ENCODE peak calls at places on chromosomes 7 and 10, in four cellular contexts. H is AG04449, R is activated T-cell treated with anti-CD3 and anti-CD28 coated beads for 1 hour, C is astrocyte. M is an unnamed sample.

GRCh38 chr7:50321678-50322077 is 17.2 kb downstream of the IKZF1 start:
- DNase-seq in H (no peak), R (no peak), C (no peak), M (peak)

GRCh38 chr10:113433711-113434110 is 119.1 kb upstream of the HABP2 start:
- DNase-seq in H (no peak), R (no peak), C (no peak), M (no peak)

GRCh38 chr10:508726-509125 is 180.7 kb downstream of the DIP2C start:
- DNase-seq in H (no peak), R (no peak), C (no peak), M (no peak)

GRCh38 chr7:132138817-132139216 is 437.5 kb downstream of the PLXNA4 start:
- DNase-seq in H (no peak), R (no peak), C (peak), M (peak)

GRCh38 chr10:132139526-132139925 is 47.2 kb upstream of the DPYSL4 start:
- DNase-seq in H (no peak), R (no peak), C (no peak), M (no peak)

GRCh38 chr7:113040849-113041248 is 45.8 kb downstream of the GPR85 start:
- DNase-seq in H (no peak), R (no peak), C (no peak), M (no peak)

GRCh38 chr7:74466196-74466813 is 12.6 kb downstream of the GTF2IRD1 start:
- DNase-seq in H (no peak), R (no peak), C (no peak), M (no peak)

GRCh38 chr7:90298145-90299038 is 22.7 kb downstream of the FAM237B start:
- DNase-seq in H (no peak), R (no peak), C (peak), M (no peak)

GRCh38 chr10:79026341-79026761 is 42.4 kb upstream of the ZMIZ1 start:
- DNase-seq in H (no peak), R (no peak), C (no peak), M (no peak)

GRCh38 chr10:101851411-101852116 is 8.0 kb upstream of the KCNIP2 start:
- DNase-seq in H (no peak), R (no peak), C (peak), M (no peak)

GRCh38 chr7:105826143-105826542 is 50.3 kb downstream of the ATXN7L1 start:
- DNase-seq in H (no peak), R (no peak), C (no peak), M (no peak)

GRCh38 chr10:2122431-2123124 is 385.3 kb upstream of the ADARB2 start:
- DNase-seq in H (no peak), R (no peak), C (peak), M (no peak)

GRCh38 chr7:55469271-55469681 is 103.0 kb downstream of the VOPP1 start:
- DNase-seq in H (no peak), R (no peak), C (no peak), M (no peak)

GRCh38 chr10:1216576-1217236 is 160.5 kb downstream of the WDR37 start:
- DNase-seq in H (no peak), R (no peak), C (no peak), M (no peak)

GRCh38 chr7:114087674-114088539 is 169.1 kb upstream of the PPP1R3A start:
- DNase-seq in H (no peak), R (no peak), C (no peak), M (no peak)

GRCh38 chr7:113480537-113480936 is 362.2 kb upstream of the SMIM30 start:
- DNase-seq in H (no peak), R (no peak), C (no peak), M (no peak)

GRCh38 chr7:110548372-110548771 is 542.6 kb upstream of the LRRN3 start:
- DNase-seq in H (no peak), R (no peak), C (no peak), M (no peak)

GRCh38 chr10:84352251-84352842 is 24.0 kb downstream of the CCSER2 start:
- DNase-seq in H (no peak), R (peak), C (peak), M (peak)

GRCh38 chr7:101216001-101216859 is 1.2 kb downstream of the PLOD3 start:
- DNase-seq in H (no peak), R (no peak), C (no peak), M (no peak)

GRCh38 chr10:116861796-116862195 is 12.5 kb downstream of the ENO4 start:
- DNase-seq in H (no peak), R (no peak), C (no peak), M (no peak)

GRCh38 chr10:14904316-14904732 is 25.7 kb downstream of the SUV39H2 start:
- DNase-seq in H (no peak), R (no peak), C (no peak), M (no peak)